ENCODE peak calls at places on chromosomes 4 and X, in seven cellular contexts. L, O, U, H, C, Z and A are unnamed samples.

GRCh38 chr4:10205223-10205622 is 88.6 kb upstream of the WDR1 start:
- DNase-seq in L (no peak), C (peak), U (peak), O (no peak), H (no peak), Z (no peak), A (no peak)

GRCh38 chr4:93748380-93748779 is 80.2 kb upstream of the ATOH1 start:
- DNase-seq in Z (no peak), O (no peak), C (no peak), U (no peak), L (no peak), H (no peak), A (no peak)

GRCh38 chr4:12689457-12689856 is 794.7 kb downstream of the RAB28 start:
- DNase-seq in H (no peak), O (no peak), U (peak), L (no peak), Z (no peak), C (no peak), A (no peak)

GRCh38 chrX:37905436-37906147 is 58.2 kb upstream of the DYNLT3 start:
- DNase-seq in H (no peak), Z (peak), L (peak), O (peak), C (no peak), U (peak), A (peak)

GRCh38 chr4:152259866-152260265 is 276.0 kb downstream of the FBXW7 start:
- DNase-seq in U (peak), Z (no peak), O (peak), L (no peak), C (no peak), H (no peak), A (peak)

GRCh38 chrX:46317158-46317557 is 228.1 kb downstream of the ZNF674 start:
- DNase-seq in L (no peak), O (no peak), H (no peak), Z (no peak), U (no peak), C (no peak), A (no peak)

GRCh38 chr4:2787230-2788100 is 5.4 kb upstream of the SH3BP2 start:
- DNase-seq in L (no peak), C (no peak), O (no peak), U (no peak), Z (peak), H (peak), A (no peak)

GRCh38 chrX:144586756-144587155 is 660.5 kb upstream of the SPANXN1 start:
- DNase-seq in Z (no peak), O (no peak), U (no peak), L (no peak), H (no peak), C (no peak), A (no peak)

GRCh38 chr4:56129431-56129861 is 180.7 kb downstream of the CEP135 start:
- DNase-seq in H (no peak), U (no peak), C (peak), O (no peak), Z (no peak), L (peak), A (no peak)

GRCh38 chr4:182222766-182223165 is 20.4 kb upstream of the TENM3 start:
- DNase-seq in H (no peak), C (no peak), U (no peak), Z (no peak), L (no peak), O (no peak), A (no peak)

GRCh38 chrX:109934434-109934833 is 68.5 kb upstream of the TMEM164 start:
- DNase-seq in O (peak), U (peak), H (no peak), C (no peak), L (no peak), Z (no peak), A (peak)

GRCh38 chr4:36523182-36523581 is 241.8 kb downstream of the DTHD1 start:
- DNase-seq in O (no peak), Z (no peak), U (no peak), C (no peak), H (no peak), L (peak), A (no peak)

GRCh38 chrX:70479970-70480659 is 35.5 kb downstream of the DLG3 start:
- DNase-seq in O (no peak), U (no peak), Z (no peak), H (no peak), L (peak), C (no peak), A (peak)

GRCh38 chr4:10204401-10205058 is 87.9 kb upstream of the WDR1 start:
- DNase-seq in C (no peak), L (no peak), Z (no peak), U (peak), H (no peak), O (no peak), A (no peak)

GRCh38 chr4:40865696-40866095 is 115.9 kb downstream of the NSUN7 start:
- DNase-seq in L (no peak), C (no peak), U (no peak), H (no peak), O (no peak), Z (no peak), A (peak)

GRCh38 chr4:41670982-41671381 is 77.5 kb downstream of the PHOX2B start:
- DNase-seq in L (no peak), Z (no peak), H (no peak), U (no peak), O (no peak), C (no peak), A (no peak)

GRCh38 chrX:109399831-109400230 is 82.1 kb downstream of the GUCY2F start:
- DNase-seq in C (no peak), Z (no peak), O (no peak), U (no peak), L (peak), H (no peak), A (no peak)

GRCh38 chr4:53019485-53020382 is 157.6 kb downstream of the RASL11B start:
- DNase-seq in Z (no peak), H (no peak), C (peak), L (no peak), U (peak), O (peak), A (peak)

GRCh38 chr4:88759039-88759631 is 61.5 kb upstream of the NAP1L5 start:
- DNase-seq in Z (no peak), H (no peak), O (peak), L (peak), U (peak), C (peak), A (peak)

GRCh38 chr4:107094332-107094731 is 58.2 kb upstream of the DKK2 start:
- DNase-seq in H (no peak), O (peak), C (peak), U (peak), L (no peak), Z (no peak), A (peak)

GRCh38 chrX:20547649-20548051 is 280.9 kb upstream of the RPS6KA3 start:
- DNase-seq in O (peak), C (peak), H (no peak), U (peak), L (no peak), Z (peak), A (peak)

GRCh38 chrX:151912780-151913179 is at the start of gene MAGEA4:
- DNase-seq in H (no peak), Z (no peak), U (no peak), L (no peak), C (no peak), O (no peak), A (no peak)

GRCh38 chr4:174358823-174359222 is 75.1 kb downstream of the CEP44 start:
- DNase-seq in H (peak), U (peak), L (no peak), Z (no peak), O (peak), C (no peak), A (peak)

GRCh38 chr4:121484633-121485032 is 103.8 kb upstream of the QRFPR start:
- DNase-seq in L (peak), C (peak), U (peak), Z (no peak), H (no peak), O (peak), A (peak)

GRCh38 chr4:17168571-17168970 is 270.1 kb upstream of the LDB2 start:
- DNase-seq in O (peak), U (peak), C (no peak), Z (no peak), L (no peak), H (no peak), A (peak)

GRCh38 chr4:38499101-38499500 is 164.9 kb upstream of the KLF3 start:
- DNase-seq in Z (no peak), L (no peak), H (no peak), O (no peak), C (no peak), U (peak), A (no peak)

GRCh38 chr4:76300012-76300411 is 6.5 kb upstream of the STBD1 start:
- DNase-seq in Z (no peak), O (no peak), L (no peak), H (no peak), C (no peak), U (no peak), A (no peak)

GRCh38 chr4:124025423-124025822 is 628.8 kb downstream of the SPRY1 start:
- DNase-seq in O (no peak), U (no peak), H (no peak), C (no peak), Z (no peak), L (no peak), A (no peak)

GRCh38 chrX:109350051-109350450 is 131.8 kb downstream of the GUCY2F start:
- DNase-seq in O (no peak), L (no peak), H (no peak), Z (no peak), U (no peak), C (no peak), A (no peak)

DNA sequence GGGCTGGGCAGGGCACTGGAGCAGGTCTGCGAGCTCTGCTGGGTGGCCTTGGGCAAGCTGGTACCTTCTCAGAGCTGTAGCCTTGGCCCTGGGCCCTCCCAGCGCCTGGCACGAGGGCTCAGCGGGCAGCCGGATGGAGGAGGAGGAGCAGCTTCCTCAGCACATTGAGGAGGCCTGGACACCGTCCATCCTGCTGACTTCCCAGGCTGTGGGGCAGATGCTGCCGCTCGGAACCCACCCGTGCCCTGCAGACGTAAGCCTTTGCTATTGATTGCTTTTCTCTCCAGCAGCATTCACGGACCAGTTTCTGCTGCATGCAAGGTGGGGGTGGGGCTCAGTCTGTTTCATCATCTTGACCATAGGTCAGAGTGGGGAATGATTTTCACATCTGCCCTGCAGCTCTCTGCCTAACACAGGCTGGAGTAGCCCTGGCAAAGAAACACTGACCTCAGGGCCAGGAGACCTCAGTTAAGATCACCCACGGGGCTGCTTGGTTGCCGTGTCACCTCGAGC is 80.7 kb upstream of the PSAPL1 start:
- DNase-seq in C (peak), O (no peak), Z (no peak), H (no peak), U (no peak), L (no peak), A (no peak)
- H3K4me3 ChIP-seq in C (peak), O (no peak), Z (no peak), H (no peak), U (no peak), L (no peak), A (no peak)

GRCh38 chrX:48598645-48599044 is 1.4 kb downstream of the WDR13 start:
- DNase-seq in H (no peak), Z (peak), O (no peak), U (no peak), L (no peak), C (no peak), A (no peak)
- H3K9ac ChIP-seq in H (no peak), Z (no peak), O (peak), U (peak), L (no peak), C (peak), A (peak)

GRCh38 chrX:10902001-10902400 is 209.1 kb upstream of the HCCS start:
- DNase-seq in Z (no peak), U (peak), O (peak), C (peak), L (no peak), H (no peak), A (peak)
- H3K4me3 ChIP-seq in Z (no peak), U (no peak), O (no peak), C (no peak), L (no peak), H (no peak), A (no peak)

DNA sequence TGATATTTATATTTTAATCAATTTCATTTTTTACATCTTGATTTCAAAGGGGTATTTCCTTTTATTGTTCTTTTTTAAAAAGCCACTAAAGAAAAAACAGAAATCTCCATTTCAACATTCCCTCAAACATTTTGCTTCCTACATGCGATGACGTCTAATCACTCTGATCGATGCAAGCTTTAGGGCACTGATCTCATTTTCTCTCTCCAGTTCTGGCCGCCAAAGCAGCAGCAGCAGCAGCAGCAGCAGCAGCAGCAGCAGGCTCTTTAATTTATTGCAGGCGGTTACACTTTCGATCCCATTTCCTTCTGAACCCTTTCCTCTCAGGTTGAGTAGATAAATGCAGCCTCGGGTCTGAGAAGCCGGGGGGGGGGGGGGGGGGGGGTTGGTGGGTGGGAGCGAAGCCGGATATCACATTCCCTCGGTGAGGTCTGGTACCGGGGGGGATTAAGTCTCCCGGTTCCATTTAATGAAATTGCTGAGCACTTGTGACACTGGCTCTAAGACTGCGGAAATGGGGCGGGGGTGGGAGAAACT is 3.4 kb upstream of the PCDH7 start:
- DNase-seq in C (no peak), H (no peak), U (peak), Z (no peak), O (no peak), L (no peak), A (peak)
- H3K9ac ChIP-seq in C (no peak), H (no peak), U (no peak), Z (no peak), O (no peak), L (no peak), A (peak)

DNA sequence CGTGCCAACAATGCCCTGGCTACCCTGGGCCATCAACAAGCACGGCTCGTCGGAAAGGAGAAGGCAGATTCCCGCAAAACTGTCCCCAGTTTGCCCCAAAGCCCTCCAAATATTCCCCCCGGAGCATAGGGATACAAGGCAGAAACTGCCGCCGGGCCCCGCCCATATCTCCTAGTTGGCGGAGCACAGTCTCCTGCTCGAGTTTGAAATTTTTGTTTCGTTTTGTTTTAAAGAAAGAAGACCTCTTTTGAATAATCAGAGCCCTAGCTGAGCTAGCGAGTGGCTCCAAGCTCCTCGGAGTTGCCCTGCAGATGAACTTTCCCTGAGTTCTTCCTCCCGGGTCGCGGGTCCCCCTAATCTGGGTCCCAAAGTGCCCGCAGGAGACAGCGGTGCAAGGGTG is 138.1 kb upstream of the ZIC3 start:
- DNase-seq in L (peak), H (no peak), Z (no peak), O (no peak), U (peak), C (no peak), A (peak)
- H3K4me3 ChIP-seq in L (peak), H (no peak), Z (peak), O (peak), U (peak), C (no peak), A (peak)

DNA sequence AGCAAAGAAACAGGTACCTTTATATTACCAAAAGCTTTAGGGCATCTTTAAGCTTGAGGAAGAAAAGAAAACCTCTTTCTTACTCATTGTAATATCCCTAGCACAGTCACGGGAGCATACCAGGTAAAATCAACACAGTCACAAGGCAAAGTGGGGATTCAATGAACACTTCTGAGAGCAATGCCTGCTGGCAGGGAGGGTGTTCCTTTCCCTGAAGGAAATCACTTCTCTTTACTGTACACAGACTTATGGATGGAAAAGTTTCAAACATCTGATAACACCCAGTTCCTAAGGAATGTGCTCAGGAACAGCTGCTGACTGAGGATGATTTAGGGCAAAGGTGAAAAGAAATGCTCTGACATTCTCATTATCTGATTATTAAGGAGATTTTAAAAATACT is 94.8 kb downstream of the MAML3 start:
- DNase-seq in C (no peak), Z (no peak), L (no peak), O (peak), U (no peak), H (no peak), A (no peak)
- H3K9ac ChIP-seq in C (no peak), Z (no peak), L (no peak), O (no peak), U (no peak), H (no peak), A (peak)

DNA sequence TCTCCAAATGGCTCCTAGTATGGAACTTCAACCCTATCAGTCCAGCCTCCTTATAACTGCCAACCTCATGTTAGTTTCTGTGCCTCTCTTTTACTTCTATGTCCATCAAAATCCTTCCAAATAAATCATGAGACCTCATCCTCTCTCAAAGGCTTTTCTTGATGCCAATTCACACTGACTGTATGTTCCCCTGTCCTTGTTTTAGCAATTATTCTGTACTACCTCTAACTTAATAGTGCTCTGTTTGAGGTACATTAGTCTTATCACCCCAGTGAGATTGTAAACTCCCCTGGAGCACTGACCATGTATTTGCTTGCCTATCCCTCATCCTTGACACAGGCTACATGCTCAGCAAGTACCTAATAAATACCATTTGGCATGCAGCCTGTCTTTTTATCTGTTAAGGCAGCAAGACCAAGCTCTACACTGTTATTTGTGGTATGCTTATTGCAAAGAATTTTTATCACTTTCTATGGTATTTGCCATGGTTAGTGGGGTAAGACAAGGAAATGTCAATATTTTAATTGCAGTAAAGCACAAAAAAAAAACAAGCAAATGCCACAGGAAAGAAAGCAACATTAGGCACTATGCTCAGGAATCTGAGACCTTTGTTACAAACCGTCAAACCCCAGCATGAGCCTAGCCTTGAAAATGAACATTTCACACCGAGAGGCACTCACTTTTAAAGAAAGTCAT is 119.2 kb downstream of the SMARCA1 start:
- DNase-seq in O (no peak), Z (no peak), H (no peak), C (no peak), U (no peak), L (no peak), A (no peak)
- H3K4me3 ChIP-seq in O (no peak), Z (no peak), H (no peak), C (no peak), U (no peak), L (no peak), A (no peak)

GRCh38 chrX:156000361-156000926 is 2.9 kb downstream of the IL9R start:
- DNase-seq in C (no peak), H (no peak), Z (no peak), O (no peak), U (no peak), L (no peak), A (no peak)
- H3K9ac ChIP-seq in C (no peak), H (no peak), Z (no peak), O (no peak), U (no peak), L (no peak), A (no peak)